ENCODE peak calls at places on chromosome X, in seven cellular contexts. X is epithelial cell of esophagus, A is GM12865, Z is psoas muscle, Y is fibroblast of mammary gland, H is lower leg skin, I is astrocyte. R is an unnamed sample.

GRCh38 chrX:9171841-9172240 is 137.9 kb upstream of the FAM9B start:
- DNase-seq in X (peak), A (no peak), Z (no peak), Y (peak), H (no peak), I (peak), R (no peak)

GRCh38 chrX:29948653-29949052 is 266.7 kb upstream of the MAGEB2 start:
- DNase-seq in X (peak), A (no peak), Z (no peak), Y (peak), H (no peak), I (peak), R (no peak)

GRCh38 chrX:103063191-103063845 is 653 bp downstream of the BEX1 start:
- DNase-seq in X (peak), A (no peak), Z (no peak), Y (peak), H (no peak), I (peak), R (no peak)

GRCh38 chrX:150050387-150050786 is 112.1 kb upstream of the EOLA2 start:
- DNase-seq in X (no peak), A (peak), Z (no peak), Y (no peak), H (no peak), I (no peak), R (no peak)

GRCh38 chrX:18887177-18887820 is 96.6 kb downstream of the PHKA2 start:
- DNase-seq in X (peak), A (no peak), Z (peak), Y (no peak), H (no peak), I (no peak), R (no peak)

GRCh38 chrX:11665144-11666040 is at the start of gene ARHGAP6:
- DNase-seq in X (peak), A (peak), Z (peak), Y (peak), H (peak), I (peak), R (no peak)

GRCh38 chrX:78313526-78313925 is 13.9 kb downstream of the CYSLTR1 start:
- DNase-seq in X (no peak), A (no peak), Z (no peak), Y (no peak), H (no peak), I (no peak), R (no peak)

GRCh38 chrX:82589410-82589809 is 918.7 kb upstream of the POU3F4 start:
- DNase-seq in X (peak), A (no peak), Z (no peak), Y (peak), H (no peak), I (peak), R (no peak)

GRCh38 chrX:30876367-30876766 is 12.7 kb downstream of the TAB3 start:
- DNase-seq in X (peak), A (no peak), Z (no peak), Y (no peak), H (no peak), I (no peak), R (no peak)

GRCh38 chrX:107272431-107272921 is 66.1 kb downstream of the DNAAF6 start:
- DNase-seq in X (peak), A (no peak), Z (no peak), Y (peak), H (no peak), I (no peak), R (no peak)

GRCh38 chrX:96126182-96126581 is 558.5 kb upstream of the DIAPH2 start:
- DNase-seq in X (no peak), A (no peak), Z (no peak), Y (no peak), H (no peak), I (no peak), R (no peak)

GRCh38 chrX:121008920-121009319 is 23.4 kb upstream of the CT47A1 start:
- DNase-seq in X (no peak), A (no peak), Z (no peak), Y (peak), H (no peak), I (no peak), R (no peak)

GRCh38 chrX:38220024-38220935 is at the start of gene SRPX:
- DNase-seq in X (peak), A (peak), Z (peak), Y (peak), H (peak), I (peak), R (no peak)
- H3K4me3 ChIP-seq in X (peak), A (peak), Z (peak), Y (peak), H (peak), I (peak), R (no peak)

GRCh38 chrX:10259716-10260115 is 102.9 kb downstream of the CLCN4 start:
- DNase-seq in X (no peak), A (no peak), Z (no peak), Y (peak), H (no peak), I (peak), R (no peak)

GRCh38 chrX:10254746-10255145 is 98.0 kb downstream of the CLCN4 start:
- DNase-seq in X (peak), A (no peak), Z (no peak), Y (no peak), H (no peak), I (no peak), R (no peak)
- TF ChIP-seq CTCF in X (peak), A (no peak), Z (no peak), Y (peak), H (no peak), I (no peak), R (no peak)

DNA sequence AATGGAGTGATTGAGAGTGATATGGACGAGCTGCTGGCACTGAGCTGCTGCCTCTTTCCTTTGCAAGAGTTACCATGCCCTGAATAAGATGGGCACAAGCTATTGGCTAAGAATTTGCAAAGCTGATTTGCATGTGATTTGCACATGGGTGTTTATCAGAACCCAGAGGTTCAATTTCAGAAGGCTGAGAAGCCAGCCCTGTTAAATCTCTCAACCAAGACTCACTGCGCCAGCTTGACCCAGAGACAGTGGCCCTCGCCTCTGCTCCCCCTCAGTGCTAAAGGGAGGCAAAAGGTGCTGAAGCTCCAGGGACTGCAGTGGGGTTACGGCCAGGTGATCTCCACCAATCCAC is 701 bp downstream of the ARHGAP4 start:
- DNase-seq in X (no peak), A (peak), Z (no peak), Y (no peak), H (no peak), I (no peak), R (no peak)
- H3K4me3 ChIP-seq in X (no peak), A (peak), Z (peak), Y (no peak), H (no peak), I (no peak), R (peak)

DNA sequence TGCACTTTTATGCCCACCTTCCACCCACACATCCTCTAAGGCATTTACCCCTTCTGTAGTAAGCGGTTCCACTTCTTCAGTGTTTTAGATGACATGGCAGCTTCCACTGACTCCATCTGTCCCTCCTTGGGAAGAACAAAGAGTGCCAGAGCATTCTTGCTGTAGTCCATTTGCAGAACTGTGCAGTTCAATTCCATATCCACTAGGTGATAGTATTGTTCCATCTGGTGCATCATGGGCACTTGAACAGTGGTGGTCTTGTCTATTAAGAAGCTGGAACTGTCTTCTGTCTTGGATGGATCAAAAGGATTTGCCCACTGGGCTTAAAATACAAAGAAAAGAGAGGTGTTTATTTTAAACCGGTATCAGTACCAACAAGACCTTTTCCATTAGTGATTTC is 3.5 kb downstream of the SERPINA7 start:
- DNase-seq in X (peak), A (no peak), Z (no peak), Y (no peak), H (no peak), I (no peak), R (no peak)
- TF ChIP-seq CTCF in X (peak), A (peak), Z (no peak), Y (peak), H (no peak), I (peak), R (peak)

GRCh38 chrX:66166671-66167070 is 2.6 kb downstream of the HEPH start:
- DNase-seq in X (no peak), A (no peak), Z (no peak), Y (no peak), H (no peak), I (no peak), R (no peak)

GRCh38 chrX:66164470-66164869 is 423 bp downstream of the HEPH start:
- DNase-seq in X (no peak), A (no peak), Z (no peak), Y (no peak), H (no peak), I (no peak), R (no peak)

GRCh38 chrX:66163447-66163846 is 600 bp upstream of the HEPH start:
- DNase-seq in X (no peak), A (no peak), Z (no peak), Y (no peak), H (no peak), I (no peak), R (no peak)

GRCh38 chrX:66163849-66164401 is at the start of gene HEPH:
- DNase-seq in X (no peak), A (peak), Z (no peak), Y (peak), H (no peak), I (peak), R (no peak)

DNA sequence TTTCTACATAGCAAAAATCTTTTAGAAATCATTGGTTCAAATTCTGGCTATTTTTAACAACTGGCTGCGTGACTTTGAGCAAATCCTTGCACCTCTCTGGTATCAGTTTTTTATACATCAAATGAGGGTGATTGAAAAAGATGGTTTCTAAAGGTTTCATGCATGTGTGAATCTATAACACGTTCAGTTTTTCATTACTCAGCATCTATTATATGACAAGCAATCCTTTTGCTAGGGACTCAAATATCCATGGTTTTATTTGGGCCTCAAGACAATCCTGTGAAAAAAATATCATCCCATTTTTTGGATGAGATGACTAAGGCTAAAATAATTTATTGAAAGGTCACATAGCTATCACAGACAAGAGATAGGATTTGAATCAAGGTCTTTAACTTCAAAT is 884 bp downstream of the HEPH start:
- DNase-seq in X (no peak), A (no peak), Z (no peak), Y (no peak), H (no peak), I (no peak), R (no peak)
- H3K4me3 ChIP-seq in X (no peak), A (no peak), Z (no peak), Y (peak), H (no peak), I (peak), R (no peak)

DNA sequence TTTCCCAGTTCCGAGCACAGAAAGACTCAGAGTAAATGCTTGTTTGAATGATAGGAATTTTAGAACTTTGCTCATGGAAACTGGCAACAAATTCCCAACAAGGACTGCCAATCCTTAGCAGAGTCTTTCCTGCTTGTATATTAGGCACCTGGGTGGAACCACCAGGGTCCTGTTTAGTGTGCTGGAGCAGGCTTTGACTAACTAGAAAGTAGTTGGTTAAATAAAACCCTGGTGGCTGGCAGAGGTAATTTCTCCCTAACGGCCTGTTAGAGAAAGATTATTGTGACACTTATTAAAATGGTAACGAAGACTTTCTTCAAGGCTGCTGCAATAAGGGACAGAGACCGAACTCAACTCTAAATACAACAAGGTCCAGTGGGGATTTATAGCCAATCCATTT is 103.6 kb upstream of the TEX13D start:
- DNase-seq in X (no peak), A (no peak), Z (no peak), Y (no peak), H (no peak), I (no peak), R (no peak)
- TF ChIP-seq CTCF in X (no peak), A (no peak), Z (no peak), Y (no peak), H (no peak), I (no peak), R (peak)

GRCh38 chrX:148672526-148672925 is 172.1 kb downstream of the AFF2 start:
- DNase-seq in X (no peak), A (no peak), Z (no peak), Y (peak), H (no peak), I (no peak), R (no peak)

GRCh38 chrX:148665001-148665400 is 164.6 kb downstream of the AFF2 start:
- DNase-seq in X (no peak), A (no peak), Z (no peak), Y (no peak), H (no peak), I (no peak), R (no peak)

GRCh38 chrX:148670277-148670676 is 169.9 kb downstream of the AFF2 start:
- DNase-seq in X (no peak), A (no peak), Z (no peak), Y (no peak), H (no peak), I (no peak), R (no peak)
- H3K4me3 ChIP-seq in X (no peak), A (no peak), Z (no peak), Y (no peak), H (no peak), I (no peak), R (no peak)

R was measured in GM12864.